ENCODE peak calls at places on chromosomes 3 and 15, in ten cellular contexts. E, K, X, V, U, J, A, R, I and C are unnamed samples.

GRCh38 chr3:94694001-94694400 is 631.1 kb downstream of the NSUN3 start:
- DNase-seq in E (no peak), K (no peak), X (no peak), V (no peak), U (no peak), J (no peak), A (no peak), R (no peak), I (no peak), C (no peak)

GRCh38 chr3:175073209-175073905 is 214.2 kb downstream of the NAALADL2 start:
- DNase-seq in E (no peak), K (peak; percentile 30), X (no peak), V (no peak), U (no peak), J (no peak), A (no peak), R (no peak), I (no peak), C (no peak)

GRCh38 chr3:115663414-115663813 is 40.1 kb downstream of the GAP43 start:
- DNase-seq in E (no peak), K (no peak), X (no peak), V (no peak), U (no peak), J (no peak), A (no peak), R (no peak), I (no peak), C (no peak)

GRCh38 chr3:184016820-184017671 is 638 bp downstream of the ABCC5 start:
- DNase-seq in E (peak; percentile 27), K (no peak), X (peak; percentile 76), V (no peak), U (peak; percentile 36), J (peak; percentile 85), A (no peak), R (peak; percentile 32), I (peak; percentile 25), C (peak; percentile 87)

GRCh38 chr15:61030451-61030850 is 198.7 kb downstream of the RORA start:
- DNase-seq in E (no peak), K (no peak), X (no peak), V (no peak), U (no peak), J (peak; percentile 65), A (no peak), R (no peak), I (no peak), C (no peak)

GRCh38 chr3:94036909-94037507 is 8.6 kb upstream of the STX19 start:
- DNase-seq in E (no peak), K (peak; percentile 44), X (no peak), V (no peak), U (no peak), J (peak; percentile 60), A (no peak), R (no peak), I (no peak), C (no peak)

GRCh38 chr3:17625111-17625510 is 117.3 kb downstream of the TBC1D5 start:
- DNase-seq in E (no peak), K (no peak), X (no peak), V (no peak), U (no peak), J (no peak), A (no peak), R (no peak), I (no peak), C (no peak)

GRCh38 chr15:29115093-29115991 is 154.3 kb downstream of the NSMCE3 start:
- DNase-seq in E (no peak), K (peak; percentile 16), X (no peak), V (peak; percentile 21), U (no peak), J (peak; percentile 22), A (no peak), R (peak; percentile 19), I (peak; percentile 16), C (peak; percentile 94)

GRCh38 chr3:9098716-9099675 is 135.7 kb upstream of the RAD18 start:
- DNase-seq in E (no peak), K (no peak), X (no peak), V (no peak), U (no peak), J (no peak), A (no peak), R (no peak), I (no peak), C (peak; percentile 60)

GRCh38 chr3:54206874-54207273 is 84.5 kb downstream of the CACNA2D3 start:
- DNase-seq in E (no peak), K (no peak), X (no peak), V (no peak), U (no peak), J (no peak), A (no peak), R (no peak), I (no peak), C (no peak)

GRCh38 chr3:123353852-123354238 is 95.0 kb downstream of the ADCY5 start:
- DNase-seq in E (no peak), K (peak; percentile 50), X (no peak), V (no peak), U (no peak), J (peak; percentile 78), A (no peak), R (no peak), I (no peak), C (no peak)

GRCh38 chr3:15051531-15051930 is 13.6 kb downstream of the MRPS25 start:
- DNase-seq in E (peak; percentile 11), K (peak; percentile 42), X (no peak), V (peak; percentile 34), U (peak; percentile 6), J (peak; percentile 63), A (no peak), R (peak; percentile 31), I (peak; percentile 28), C (no peak)

GRCh38 chr15:31975446-31976229 is 54.7 kb upstream of the CHRNA7 start:
- DNase-seq in E (no peak), K (no peak), X (no peak), V (no peak), U (no peak), J (peak; percentile 19), A (no peak), R (no peak), I (no peak), C (peak; percentile 42)

GRCh38 chr3:43692085-43692484 is 1.3 kb downstream of the ABHD5 start:
- DNase-seq in E (no peak), K (no peak), X (no peak), V (no peak), U (no peak), J (no peak), A (no peak), R (no peak), I (no peak), C (no peak)

GRCh38 chr15:43316007-43316968 is 14.1 kb downstream of the LCMT2 start:
- DNase-seq in E (no peak), K (no peak), X (no peak), V (no peak), U (no peak), J (no peak), A (no peak), R (no peak), I (no peak), C (no peak)

GRCh38 chr15:51493892-51494291 is 128.7 kb downstream of the DMXL2 start:
- DNase-seq in E (no peak), K (no peak), X (no peak), V (no peak), U (no peak), J (no peak), A (no peak), R (no peak), I (no peak), C (no peak)

GRCh38 chr3:20125912-20126311 is 60.1 kb downstream of the SGO1 start:
- DNase-seq in E (no peak), K (no peak), X (no peak), V (no peak), U (no peak), J (no peak), A (no peak), R (no peak), I (no peak), C (no peak)

GRCh38 chr3:96619475-96619874 is 194.9 kb upstream of the EPHA6 start:
- DNase-seq in E (no peak), K (no peak), X (no peak), V (no peak), U (no peak), J (no peak), A (no peak), R (no peak), I (no peak), C (peak; percentile 78)

GRCh38 chr15:76391847-76392246 is 55.3 kb downstream of the ISL2 start:
- DNase-seq in E (no peak), K (no peak), X (no peak), V (no peak), U (no peak), J (no peak), A (no peak), R (no peak), I (no peak), C (no peak)

GRCh38 chr3:185645596-185646381 is 59.7 kb downstream of the SENP2 start:
- DNase-seq in E (no peak), K (peak; percentile 75), X (no peak), V (no peak), U (no peak), J (no peak), A (no peak), R (no peak), I (no peak), C (peak; percentile 68)

GRCh38 chr3:140586311-140586710 is 91.6 kb upstream of the TRIM42 start:
- DNase-seq in E (no peak), K (no peak), X (no peak), V (no peak), U (no peak), J (no peak), A (no peak), R (no peak), I (no peak), C (no peak)

GRCh38 chr3:70120360-70120966 is 120.9 kb downstream of the SAMMSON start:
- DNase-seq in E (peak; percentile 48), K (peak; percentile 74), X (no peak), V (peak; percentile 32), U (no peak), J (no peak), A (no peak), R (no peak), I (peak; percentile 32), C (peak; percentile 8)

GRCh38 chr3:169914321-169914720 is 2.9 kb downstream of the SAMD7 start:
- DNase-seq in E (no peak), K (peak; percentile 24), X (no peak), V (no peak), U (no peak), J (peak; percentile 52), A (no peak), R (no peak), I (no peak), C (no peak)

GRCh38 chr3:19994796-19995195 is 17.3 kb downstream of the PP2D1 start:
- DNase-seq in E (no peak), K (peak; percentile 2), X (no peak), V (no peak), U (no peak), J (peak; percentile 4), A (no peak), R (no peak), I (no peak), C (no peak)

GRCh38 chr15:99958426-99959097 is 225.3 kb upstream of the LYSMD4 start:
- DNase-seq in E (no peak), K (no peak), X (peak; percentile 19), V (no peak), U (no peak), J (no peak), A (no peak), R (no peak), I (no peak), C (no peak)

GRCh38 chr3:36904641-36905040 is 40.2 kb downstream of the TRANK1 start:
- DNase-seq in E (no peak), K (no peak), X (no peak), V (no peak), U (no peak), J (peak; percentile 39), A (no peak), R (no peak), I (no peak), C (no peak)

GRCh38 chr3:140128217-140129137 is 193.5 kb downstream of the CLSTN2 start:
- DNase-seq in E (no peak), K (peak; percentile 20), X (no peak), V (no peak), U (no peak), J (peak; percentile 7), A (no peak), R (no peak), I (no peak), C (no peak)

GRCh38 chr3:111851511-111851954 is 7.5 kb upstream of the PHLDB2 start:
- DNase-seq in E (no peak), K (peak; percentile 46), X (no peak), V (no peak), U (no peak), J (peak; percentile 28), A (no peak), R (no peak), I (no peak), C (no peak)